ENCODE peak calls at places on chromosomes 13 and 19, in four cellular contexts. P is ovary, B is IMR-90, Y is transverse colon. O is an unnamed sample.

GRCh38 chr19:1961545-1961878 is 20.5 kb downstream of the CSNK1G2 start:
- DNase-seq in Y (no peak), B (no peak), P (no peak), O (no peak)

GRCh38 chr13:27573265-27573664 is 47.1 kb downstream of the LNX2 start:
- DNase-seq in B (peak; percentile 75), Y (no peak), P (no peak), O (no peak)

GRCh38 chr13:27053235-27053884 is 118.3 kb downstream of the USP12 start:
- DNase-seq in P (no peak), B (no peak), Y (no peak), O (no peak)

GRCh38 chr19:44807652-44808462 is 1.0 kb upstream of the BCAM start:
- DNase-seq in B (peak; percentile 34), Y (peak; percentile 40), P (peak; percentile 43), O (peak; percentile 92)

GRCh38 chr13:50713849-50714248 is 129.6 kb downstream of the DLEU7 start:
- DNase-seq in B (peak; percentile 59), Y (peak; percentile 8), P (no peak), O (no peak)

GRCh38 chr19:11194173-11194572 is 3.2 kb downstream of the KANK2 start:
- DNase-seq in Y (no peak), B (no peak), P (no peak), O (no peak)

GRCh38 chr13:52001120-52001731 is 10.0 kb downstream of the ATP7B start:
- DNase-seq in P (no peak), Y (no peak), B (peak; percentile 49), O (no peak)

GRCh38 chr13:27619093-27619705 is 1.1 kb downstream of the LNX2 start:
- DNase-seq in Y (no peak), P (no peak), B (peak; percentile 55), O (peak; percentile 37)

GRCh38 chr19:14003279-14004051 is 2.7 kb downstream of the RFX1 start:
- DNase-seq in B (no peak), P (no peak), Y (no peak), O (no peak)

GRCh38 chr19:50555447-50556235 is 12.6 kb downstream of the LRRC4B start:
- DNase-seq in P (no peak), B (no peak), Y (no peak), O (no peak)

GRCh38 chr19:38661166-38661565 is 13.7 kb downstream of the ACTN4 start:
- DNase-seq in B (no peak), P (no peak), Y (no peak), O (no peak)
- H3K36me3 ChIP-seq in B (peaks cover 17% of the 10 kb centered on the region), P (no peaks in the 10 kb centered on the region), Y (no peaks in the 10 kb centered on the region), O (no peaks in the 10 kb centered on the region)

GRCh38 chr19:18467978-18468377 is 30.0 kb upstream of the ISYNA1 start:
- DNase-seq in Y (no peak), P (no peak), B (no peak), O (no peak)

GRCh38 chr19:18465214-18465963 is 27.5 kb upstream of the ISYNA1 start:
- DNase-seq in B (no peak), P (no peak), Y (no peak), O (no peak)

GRCh38 chr19:18466354-18466753 is 28.4 kb upstream of the ISYNA1 start:
- DNase-seq in Y (no peak), P (no peak), B (no peak), O (no peak)

GRCh38 chr19:18464646-18465045 is 26.7 kb upstream of the ISYNA1 start:
- DNase-seq in P (peak; percentile 84), B (peak; percentile 97), Y (peak; percentile 79), O (peak; percentile 94)

GRCh38 chr19:18465964-18466339 is 28.0 kb upstream of the ISYNA1 start:
- DNase-seq in Y (no peak), P (no peak), B (no peak), O (no peak)
- H3K36me3 ChIP-seq in Y (peaks cover 6% of the 10 kb centered on the region), P (no peaks in the 10 kb centered on the region), B (peaks cover 22% of the 10 kb centered on the region), O (peaks cover 7% of the 10 kb centered on the region)

GRCh38 chr19:5914946-5915781 is 1.1 kb downstream of the CAPS start:
- DNase-seq in P (no peak), B (no peak), Y (peak; percentile 62), O (peak; percentile 88)
- H3K36me3 ChIP-seq in P (no peaks in the 10 kb centered on the region), B (peaks cover 56% of the 10 kb centered on the region), Y (peaks cover 30% of the 10 kb centered on the region), O (peaks cover 40% of the 10 kb centered on the region)

GRCh38 chr19:3687393-3687773 is 12.9 kb downstream of the PIP5K1C start:
- DNase-seq in P (no peak), B (no peak), Y (no peak), O (no peak)
- H3K36me3 ChIP-seq in P (no peaks in the 10 kb centered on the region), B (peaks cover 17% of the 10 kb centered on the region), Y (no peaks in the 10 kb centered on the region), O (peaks cover 5% of the 10 kb centered on the region)

GRCh38 chr13:113195360-113195759 is 13.1 kb downstream of the PCID2 start:
- DNase-seq in Y (no peak), P (no peak), B (no peak), O (no peak)
- H3K36me3 ChIP-seq in Y (peaks cover 55% of the 10 kb centered on the region), P (no peaks in the 10 kb centered on the region), B (peaks cover 44% of the 10 kb centered on the region), O (peaks cover 40% of the 10 kb centered on the region)

GRCh38 chr19:19499272-19499995 is 15.9 kb downstream of the TSSK6 start:
- DNase-seq in B (no peak), Y (no peak), P (no peak), O (no peak)
- H3K36me3 ChIP-seq in B (peaks cover 78% of the 10 kb centered on the region), Y (peaks cover 37% of the 10 kb centered on the region), P (no peaks in the 10 kb centered on the region), O (peaks cover 69% of the 10 kb centered on the region)

GRCh38 chr19:33705090-33705847 is 83.5 kb downstream of the CHST8 start:
- DNase-seq in B (no peak), P (no peak), Y (no peak), O (no peak)
- H3K36me3 ChIP-seq in B (no peaks in the 10 kb centered on the region), P (no peaks in the 10 kb centered on the region), Y (no peaks in the 10 kb centered on the region), O (no peaks in the 10 kb centered on the region)

DNA sequence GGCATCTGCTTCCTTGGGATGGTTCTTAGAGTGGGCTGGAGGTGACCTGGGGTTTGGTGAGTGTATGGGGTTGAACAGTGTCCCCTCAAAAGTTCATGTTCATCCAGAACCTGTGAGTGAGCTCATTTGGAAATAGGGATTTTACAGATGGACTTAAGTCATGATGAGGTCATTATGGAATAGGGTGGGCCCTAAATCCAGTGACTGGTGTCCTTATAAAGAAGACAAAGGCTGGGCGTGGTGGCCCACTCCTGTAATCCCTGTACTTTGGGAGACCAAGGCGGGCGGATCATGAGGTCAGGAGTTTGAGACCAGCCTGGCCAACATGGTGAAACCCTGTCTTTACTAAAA is 42.9 kb downstream of the CRTC1 start:
- DNase-seq in Y (no peak), B (no peak), P (no peak), O (no peak)
- H3K36me3 ChIP-seq in Y (no peaks in the 10 kb centered on the region), B (peaks cover 5% of the 10 kb centered on the region), P (no peaks in the 10 kb centered on the region), O (no peaks in the 10 kb centered on the region)

O was measured in thyroid gland.